ENCODE peak calls at places on chromosomes 16 and 17, in five cellular contexts. S is left ventricle myocardium inferior; B is CD8-positive, alpha-beta T cell; F is K562; K is kidney. M is an unnamed sample. For H3K4me1, the result is how much of the 10 kb centered on the place peaks cover.

GRCh38 chr16:81488687-81489411 is 44.2 kb downstream of the CMIP start:
- DNase-seq in K (peak), F (no peak), S (no peak), B (no peak), M (no peak)

GRCh38 chr16:83602797-83603735 is 204.7 kb upstream of the HSBP1 start:
- DNase-seq in K (no peak), S (no peak), B (no peak), F (no peak), M (peak)

GRCh38 chr17:64133546-64134215 is 3.7 kb upstream of the ERN1 start:
- DNase-seq in B (no peak), K (no peak), F (peak), S (no peak), M (no peak)

GRCh38 chr16:85812031-85812807 is 12.7 kb downstream of the COX4I1 start:
- DNase-seq in B (no peak), F (no peak), K (peak), S (no peak), M (no peak)

GRCh38 chr17:6374761-6375312 is 60.1 kb downstream of the AIPL1 start:
- DNase-seq in B (no peak), F (peak), S (no peak), K (peak), M (no peak)

GRCh38 chr16:56848955-56849689 is 15.9 kb upstream of the SLC12A3 start:
- DNase-seq in S (no peak), F (no peak), B (no peak), K (peak), M (no peak)

GRCh38 chr17:83183150-83183820 is 103.9 kb downstream of the METRNL start:
- DNase-seq in K (no peak), F (no peak), B (no peak), S (no peak), M (no peak)

GRCh38 chr17:61402978-61403845 is 3.6 kb downstream of the TBX2 start:
- DNase-seq in B (no peak), S (no peak), F (no peak), K (peak), M (no peak)

GRCh38 chr16:14564881-14565687 is 65.0 kb downstream of the PARN start:
- DNase-seq in K (no peak), B (no peak), S (no peak), F (no peak), M (no peak)

GRCh38 chr16:83606486-83607030 is 201.2 kb upstream of the HSBP1 start:
- DNase-seq in F (peak), S (no peak), K (no peak), B (no peak), M (peak)

GRCh38 chr16:13873835-13874438 is 46.0 kb upstream of the ERCC4 start:
- DNase-seq in S (no peak), F (peak), K (no peak), B (no peak), M (no peak)

GRCh38 chr17:29615492-29616299 is 7.0 kb downstream of the CORO6 start:
- DNase-seq in S (peak), F (peak), K (peak), B (peak), M (peak)

GRCh38 chr16:22073350-22073749 is 19.0 kb upstream of the VWA3A start:
- DNase-seq in K (no peak), F (no peak), B (no peak), S (no peak), M (no peak)

GRCh38 chr17:40554646-40555295 is 10.5 kb downstream of the CCR7 start:
- DNase-seq in B (no peak), K (no peak), F (peak), S (no peak), M (no peak)

GRCh38 chr17:57895382-57896060 is 45.7 kb upstream of the MRPS23 start:
- DNase-seq in K (no peak), S (peak), F (no peak), B (no peak), M (no peak)

GRCh38 chr17:80793421-80793820 is 198.2 kb upstream of the CHMP6 start:
- DNase-seq in F (no peak), B (no peak), S (no peak), K (peak), M (no peak)

GRCh38 chr17:30565073-30565935 is 88.1 kb downstream of the GOSR1 start:
- DNase-seq in K (no peak), S (no peak), B (no peak), F (no peak), M (no peak)

GRCh38 chr16:50308237-50308965 is 42.0 kb downstream of the ADCY7 start:
- DNase-seq in F (no peak), K (peak), S (no peak), B (no peak), M (no peak)

GRCh38 chr17:81870155-81870977 is 771 bp downstream of the ARHGDIA start:
- DNase-seq in F (peak), S (no peak), B (no peak), K (no peak), M (peak)

GRCh38 chr17:35890774-35891155 is 10.6 kb upstream of the CCL5 start:
- DNase-seq in F (no peak), S (no peak), K (no peak), B (peak), M (peak)

GRCh38 chr16:27154573-27155521 is 48.5 kb upstream of the KDM8 start:
- DNase-seq in F (peak), B (peak), K (peak), S (peak), M (peak)

DNA sequence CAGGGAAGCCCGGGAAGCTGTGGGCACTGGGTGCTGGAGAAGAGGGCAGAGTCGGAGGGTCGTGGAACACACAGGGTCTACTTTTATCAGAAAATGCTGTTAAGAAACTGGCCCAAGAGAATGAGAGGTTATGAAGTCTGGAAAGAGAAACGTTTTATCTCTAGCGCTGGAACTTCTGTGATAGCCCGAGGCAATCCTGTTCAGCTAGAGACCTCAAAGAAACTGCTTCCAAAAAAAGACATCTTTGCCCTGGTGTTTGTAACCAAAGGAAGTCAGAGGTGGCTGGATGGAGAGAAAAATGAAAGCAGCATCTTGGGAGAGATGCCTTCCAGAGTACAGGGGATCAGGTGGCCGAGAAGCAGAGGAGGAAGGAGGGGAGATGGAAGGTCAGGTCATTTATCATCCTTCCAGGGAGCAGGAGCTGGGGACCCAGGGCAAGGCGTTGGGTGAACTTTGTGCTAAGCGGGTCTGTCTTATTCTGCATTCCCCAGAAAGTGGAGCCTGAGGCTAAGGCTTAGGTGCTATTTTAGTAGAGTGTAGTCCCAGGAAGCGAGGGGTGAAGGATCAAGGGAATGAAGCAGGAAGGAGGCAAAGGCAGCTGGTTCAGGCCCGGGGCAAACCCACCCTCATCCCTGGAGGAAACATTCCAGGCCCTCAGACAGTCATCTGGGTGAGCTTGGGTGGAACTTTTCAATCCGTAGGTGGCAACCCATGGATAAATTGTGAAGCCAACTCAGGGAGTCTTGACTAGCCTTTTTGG is 66.5 kb downstream of the MGAT5B start:
- DNase-seq in B (no peak), F (no peak), S (no peak), K (no peak), M (no peak)
- H3K27ac ChIP-seq in B (no peak), F (no peak), S (no peak), K (no peak), M (no peak)

GRCh38 chr17:41665566-41666335 is 22.9 kb upstream of the EIF1 start:
- DNase-seq in F (peak), K (peak), S (peak), B (peak), M (peak)
- H3K4me1 ChIP-seq in F (under half), K (under half), S (under half), B (under half), M (under half)

DNA sequence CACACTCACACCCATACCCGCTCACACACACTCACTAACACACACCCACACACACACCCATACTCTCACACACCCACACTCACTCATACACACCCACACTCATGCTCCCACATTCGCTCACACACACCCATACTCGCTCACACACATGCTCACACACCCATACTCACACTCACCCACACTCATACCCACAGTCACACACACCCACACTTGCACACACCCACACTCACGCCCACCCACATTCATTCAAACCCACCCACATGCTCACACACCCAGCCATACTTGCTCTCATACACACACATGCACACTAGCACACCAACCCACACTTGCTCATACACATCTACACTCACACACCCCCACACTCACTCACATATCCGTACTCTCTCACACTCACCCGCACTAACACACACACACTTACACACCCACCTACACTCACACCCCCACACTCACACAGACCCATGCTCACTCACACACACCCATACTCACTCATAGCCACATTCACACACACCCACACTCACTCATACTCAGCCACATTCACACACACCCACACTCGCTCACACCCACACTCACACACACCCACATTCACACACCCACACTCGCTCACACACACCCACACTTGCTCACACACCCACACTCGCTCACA is 322.4 kb upstream of the N4BP1 start:
- DNase-seq in K (no peak), B (no peak), F (no peak), S (no peak), M (no peak)
- H3K27ac ChIP-seq in K (no peak), B (no peak), F (no peak), S (no peak), M (no peak)

GRCh38 chr17:17227608-17228520 is 9.1 kb downstream of the FLCN start:
- DNase-seq in B (no peak), S (peak), F (no peak), K (peak), M (no peak)

GRCh38 chr17:17223736-17224135 is 13.2 kb downstream of the FLCN start:
- DNase-seq in B (no peak), F (no peak), K (peak), S (no peak), M (no peak)

GRCh38 chr17:17224137-17224536 is 12.8 kb downstream of the FLCN start:
- DNase-seq in F (no peak), B (no peak), S (no peak), K (no peak), M (no peak)

GRCh38 chr17:17226451-17227265 is 10.3 kb downstream of the FLCN start:
- DNase-seq in B (no peak), K (peak), S (no peak), F (no peak), M (no peak)

GRCh38 chr17:17225901-17226300 is 11.1 kb downstream of the FLCN start:
- DNase-seq in K (peak), B (no peak), F (no peak), S (no peak), M (no peak)
- H3K4me1 ChIP-seq in K (under half), B (under half), F (under half), S (under half), M (under half)

DNA sequence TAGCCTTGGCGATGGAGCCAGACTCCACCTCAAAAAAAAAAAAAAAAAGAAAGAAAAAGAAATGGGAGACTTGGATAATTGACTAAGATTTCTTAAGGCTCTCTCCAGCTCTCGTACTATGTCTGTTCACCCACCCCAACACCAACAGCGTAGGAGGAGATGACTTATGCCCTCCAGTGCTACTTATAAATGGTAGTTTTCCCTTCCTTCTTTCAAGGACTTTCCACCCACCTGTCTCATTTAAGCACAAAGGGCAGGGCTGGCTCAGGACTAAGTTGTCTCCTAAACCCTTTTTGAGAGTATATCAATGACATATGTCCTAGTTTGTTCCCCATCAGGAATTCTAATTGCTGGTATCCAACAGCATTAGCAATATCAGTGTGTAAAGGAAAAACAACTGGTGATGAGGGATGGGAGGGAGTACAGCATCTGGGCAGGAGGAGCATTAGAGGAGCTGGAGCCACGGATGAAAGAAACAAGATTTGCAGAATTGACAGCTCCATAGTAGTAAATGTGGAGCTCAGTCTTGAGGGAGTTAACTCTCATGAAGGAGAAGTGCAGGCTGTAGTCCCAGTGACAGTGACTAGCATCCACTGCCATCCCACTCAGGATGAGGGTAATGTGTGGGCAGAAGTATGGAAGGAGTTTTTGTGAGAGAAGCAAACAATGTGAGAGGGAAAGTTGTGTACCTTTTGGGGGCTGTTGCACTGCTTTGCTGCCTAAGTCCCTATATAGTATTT is 17.2 kb downstream of the UBE2Z start:
- DNase-seq in B (no peak), K (no peak), S (no peak), F (no peak), M (no peak)
- H3K27ac ChIP-seq in B (no peak), K (no peak), S (no peak), F (no peak), M (no peak)

DNA sequence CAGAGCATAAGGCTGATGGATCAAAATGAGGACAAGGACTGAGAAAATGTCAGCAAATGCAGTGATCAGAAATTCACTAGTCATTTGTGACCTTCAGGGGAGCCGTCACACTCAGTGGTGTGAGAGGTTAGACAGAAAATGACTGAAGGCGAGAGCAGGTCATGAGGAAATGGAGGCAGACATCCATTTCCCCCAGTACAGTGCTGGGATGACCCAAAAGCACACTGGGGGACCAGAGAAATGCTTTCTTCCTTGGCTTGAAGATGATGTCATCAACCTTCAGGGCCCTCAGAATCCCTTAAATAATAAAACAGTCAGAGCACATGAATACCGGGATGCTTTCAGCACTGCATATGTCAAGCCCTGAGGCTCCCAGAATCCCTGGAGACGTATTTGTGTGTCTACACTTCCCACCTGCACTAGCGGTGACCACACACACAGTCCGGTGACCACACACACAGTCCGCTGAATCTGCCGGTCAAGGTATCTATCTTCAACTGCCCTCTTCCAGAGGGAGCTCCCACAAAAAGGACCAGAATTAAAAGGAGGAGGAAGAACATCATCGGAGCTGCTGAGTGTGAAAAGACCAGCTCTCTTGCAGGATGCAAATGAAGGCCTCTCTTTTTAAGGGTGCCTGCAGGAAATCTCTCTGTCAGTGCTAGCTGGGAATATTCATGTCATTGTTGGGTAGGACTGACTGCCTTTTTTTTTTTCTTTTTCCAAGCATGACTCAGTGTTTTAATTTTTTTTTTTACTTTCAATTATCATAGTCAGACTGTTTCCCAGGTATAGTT is 8.2 kb downstream of the UBE2O start:
- DNase-seq in B (no peak), S (no peak), F (peak), K (no peak), M (no peak)
- H3K4me1 ChIP-seq in B (under half), S (half or more), F (half or more), K (under half), M (under half)

GRCh38 chr17:17738901-17739300 is 57.6 kb downstream of the RAI1 start:
- DNase-seq in K (no peak), S (no peak), B (no peak), F (no peak), M (peak)
- H3K27ac ChIP-seq in K (peak), S (peak), B (peak), F (no peak), M (peak)

DNA sequence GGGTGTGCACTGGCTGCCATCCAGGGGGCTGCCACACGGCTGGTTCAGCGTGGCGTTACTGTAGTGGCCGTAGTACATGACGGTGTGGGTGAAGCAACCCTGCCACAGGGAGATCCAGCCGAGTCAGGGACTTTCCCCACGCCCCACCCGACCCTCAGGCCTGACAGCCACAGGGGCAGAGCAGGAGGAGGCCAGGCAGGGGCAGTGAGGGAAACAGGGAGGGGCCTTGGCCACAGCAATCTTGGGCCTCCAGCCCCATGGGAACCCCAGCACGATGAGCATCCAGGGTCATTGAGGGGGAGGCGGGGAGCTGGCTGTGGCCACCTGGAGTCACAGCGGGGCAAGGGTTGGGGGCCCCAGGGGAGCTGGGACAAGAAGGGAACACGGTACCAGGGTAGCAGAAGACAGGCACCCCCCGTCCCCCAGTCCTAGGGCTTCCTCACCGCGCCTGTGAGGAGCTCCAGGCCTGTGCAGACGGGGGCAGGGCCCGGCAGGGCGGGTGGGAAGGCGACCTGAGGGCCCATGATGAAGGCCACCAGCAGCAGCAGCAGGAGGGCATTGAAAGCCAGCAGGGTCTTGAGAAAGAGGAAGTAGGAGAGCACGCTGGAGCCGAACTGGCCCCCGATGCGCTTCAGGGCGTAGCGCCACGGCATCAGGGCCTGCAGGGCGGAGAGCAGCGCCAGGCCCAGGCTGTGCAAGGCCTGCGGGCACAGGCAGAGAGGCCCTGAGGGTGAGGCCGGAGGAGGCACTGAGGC is 4.3 kb downstream of the TMC6 start:
- DNase-seq in B (no peak), S (no peak), F (no peak), K (peak), M (no peak)
- H3K4me1 ChIP-seq in B (half or more), S (half or more), F (under half), K (under half), M (under half)

M was measured in colonic mucosa.